ENCODE peak calls at places on chromosomes 13 and 19, in seven cellular contexts. R is amniotic stem cell, E is foreskin keratinocyte, C is heart left ventricle, D is osteoblast, N is skeletal muscle cell, H is heart right ventricle. F is an unnamed sample.

GRCh38 chr19:27744926-27745844 is 1467.8 kb downstream of the UQCRFS1 start:
- DNase-seq in R (no peak), E (no peak), C (no peak), D (no peak), N (no peak), H (no peak), F (no peak)

GRCh38 chr19:7676854-7677253 is at the start of gene MCEMP1:
- DNase-seq in R (no peak), E (no peak), C (no peak), D (peak; percentile 31), N (no peak), H (no peak), F (no peak)

GRCh38 chr13:109628251-109628699 is 158.1 kb downstream of the IRS2 start:
- DNase-seq in R (no peak), E (peak; percentile 80), C (no peak), D (peak; percentile 39), N (peak; percentile 79), H (no peak), F (no peak)

GRCh38 chr19:35088514-35088913 is 27.1 kb upstream of the FXYD3 start:
- DNase-seq in R (peak; percentile 53), E (peak; percentile 81), C (no peak), D (peak; percentile 98), N (peak; percentile 59), H (no peak), F (no peak)

GRCh38 chr19:50432658-50433057 is at the start of gene MYBPC2:
- DNase-seq in R (no peak), E (no peak), C (no peak), D (no peak), N (no peak), H (no peak), F (no peak)

GRCh38 chr19:48686103-48686502 is 9.7 kb upstream of the FUT2 start:
- DNase-seq in R (no peak), E (no peak), C (no peak), D (peak; percentile 21), N (no peak), H (no peak), F (no peak)

GRCh38 chr19:31639306-31639705 is 290.1 kb upstream of the TSHZ3 start:
- DNase-seq in R (no peak), E (peak; percentile 11), C (no peak), D (no peak), N (no peak), H (no peak), F (no peak)

GRCh38 chr19:27734496-27735220 is 1478.3 kb downstream of the UQCRFS1 start:
- DNase-seq in R (no peak), E (no peak), C (no peak), D (no peak), N (no peak), H (no peak), F (no peak)

GRCh38 chr13:39931505-39931904 is 276.0 kb downstream of the COG6 start:
- DNase-seq in R (no peak), E (no peak), C (no peak), D (no peak), N (no peak), H (no peak), F (no peak)

GRCh38 chr19:35558400-35559280 is 4.8 kb downstream of the ATP4A start:
- DNase-seq in R (no peak), E (no peak), C (no peak), D (peak; percentile 55), N (no peak), H (no peak), F (no peak)

GRCh38 chr13:85417807-85418206 is 381.4 kb downstream of the SLITRK6 start:
- DNase-seq in R (no peak), E (no peak), C (no peak), D (no peak), N (no peak), H (no peak), F (no peak)

GRCh38 chr19:2150794-2151338 is 500 bp downstream of the AP3D1 start:
- DNase-seq in R (no peak), E (peak; percentile 9), C (no peak), D (peak; percentile 75), N (no peak), H (peak; percentile 34), F (no peak)

GRCh38 chr19:38815059-38816001 is 2.6 kb upstream of the LGALS4 start:
- DNase-seq in R (no peak), E (no peak), C (no peak), D (peak; percentile 58), N (no peak), H (no peak), F (no peak)

GRCh38 chr19:48897181-48897580 is 1.4 kb downstream of the TULP2 start:
- DNase-seq in R (no peak), E (no peak), C (no peak), D (no peak), N (no peak), H (no peak), F (no peak)

GRCh38 chr13:30850867-30851211 is 55.2 kb upstream of the MEDAG start:
- DNase-seq in R (no peak), E (no peak), C (no peak), D (no peak), N (no peak), H (no peak), F (no peak)

GRCh38 chr13:39663508-39663907 is 8.0 kb downstream of the COG6 start:
- DNase-seq in R (no peak), E (no peak), C (no peak), D (no peak), N (no peak), H (no peak), F (no peak)

GRCh38 chr13:97327521-97328221 is 105.5 kb downstream of the MBNL2 start:
- DNase-seq in R (no peak), E (peak; percentile 65), C (no peak), D (no peak), N (no peak), H (no peak), F (no peak)

GRCh38 chr19:47994209-47994802 is at the start of gene ELSPBP1:
- DNase-seq in R (no peak), E (no peak), C (no peak), D (no peak), N (no peak), H (no peak), F (no peak)

GRCh38 chr19:13428352-13428751 is 77.9 kb downstream of the CACNA1A start:
- DNase-seq in R (no peak), E (peak; percentile 7), C (no peak), D (peak; percentile 37), N (no peak), H (no peak), F (no peak)

GRCh38 chr19:31883299-31883990 is 462.0 kb upstream of the ZNF507 start:
- DNase-seq in R (no peak), E (no peak), C (no peak), D (peak; percentile 62), N (no peak), H (no peak), F (no peak)

GRCh38 chr19:39727070-39727800 is 10.6 kb downstream of the CLC start:
- DNase-seq in R (no peak), E (no peak), C (no peak), D (no peak), N (no peak), H (no peak), F (no peak)

GRCh38 chr13:42380420-42381164 is 108.6 kb downstream of the AKAP11 start:
- DNase-seq in R (no peak), E (no peak), C (no peak), D (peak; percentile 18), N (no peak), H (no peak), F (no peak)

GRCh38 chr13:100124265-100124664 is 35.4 kb downstream of the PCCA start:
- DNase-seq in R (no peak), E (peak; percentile 63), C (no peak), D (peak; percentile 43), N (peak; percentile 9), H (no peak), F (no peak)

GRCh38 chr13:46551410-46552301 is 1.3 kb upstream of the LRCH1 start:
- DNase-seq in R (peak; percentile 48), E (peak; percentile 53), C (peak; percentile 85), D (peak; percentile 88), N (no peak), H (peak; percentile 86), F (no peak)

GRCh38 chr19:45955905-45956608 is 17.6 kb downstream of the NOVA2 start:
- DNase-seq in R (no peak), E (peak; percentile 60), C (peak; percentile 82), D (no peak), N (no peak), H (peak; percentile 64), F (no peak)